ENCODE peak calls at places on chromosome 3, in five cellular contexts. One of them, this sample, is unnamed.

GRCh38 chr3:47266709-47267489 is 15.7 kb downstream of the KIF9 start:
- DNase-seq in thyroid gland: peak; percentile 16
- DNase-seq in right atrium auricular region: peak; percentile 88
- DNase-seq in body of pancreas: peak; percentile 40
- DNase-seq in astrocyte of the spinal cord: peak; percentile 92
- DNase-seq in this sample: peak; percentile 77

GRCh38 chr3:19901918-19902317 is 32.1 kb downstream of the EFHB start:
- DNase-seq in thyroid gland: no peak
- DNase-seq in astrocyte of the spinal cord: no peak
- DNase-seq in body of pancreas: no peak
- DNase-seq in right atrium auricular region: no peak
- DNase-seq in this sample: no peak

GRCh38 chr3:168040624-168041208 is 55.0 kb downstream of the GOLIM4 start:
- DNase-seq in thyroid gland: no peak
- DNase-seq in body of pancreas: no peak
- DNase-seq in astrocyte of the spinal cord: peak; percentile 72
- DNase-seq in right atrium auricular region: no peak
- DNase-seq in this sample: peak; percentile 80

GRCh38 chr3:64387688-64388087 is 162.4 kb upstream of the PRICKLE2 start:
- DNase-seq in right atrium auricular region: no peak
- DNase-seq in thyroid gland: no peak
- DNase-seq in astrocyte of the spinal cord: no peak
- DNase-seq in body of pancreas: no peak
- DNase-seq in this sample: no peak

GRCh38 chr3:21750831-21751391 is at the start of gene ZNF385D:
- DNase-seq in astrocyte of the spinal cord: peak; percentile 80
- DNase-seq in right atrium auricular region: peak; percentile 70
- DNase-seq in body of pancreas: peak; percentile 11
- DNase-seq in thyroid gland: peak; percentile 30
- DNase-seq in this sample: no peak

GRCh38 chr3:159418571-159419526 is 569.8 kb upstream of the IL12A start:
- DNase-seq in right atrium auricular region: no peak
- DNase-seq in body of pancreas: no peak
- DNase-seq in thyroid gland: no peak
- DNase-seq in astrocyte of the spinal cord: peak; percentile 38
- DNase-seq in this sample: no peak

GRCh38 chr3:52787672-52788625 is 6.6 kb upstream of the ITIH3 start:
- DNase-seq in right atrium auricular region: no peak
- DNase-seq in thyroid gland: no peak
- DNase-seq in astrocyte of the spinal cord: no peak
- DNase-seq in body of pancreas: no peak
- DNase-seq in this sample: no peak

GRCh38 chr3:120567370-120568197 is 28.6 kb upstream of the NDUFB4 start:
- DNase-seq in thyroid gland: no peak
- DNase-seq in body of pancreas: no peak
- DNase-seq in right atrium auricular region: no peak
- DNase-seq in astrocyte of the spinal cord: peak; percentile 69
- DNase-seq in this sample: no peak

GRCh38 chr3:57752307-57752706 is 3.8 kb upstream of the SLMAP start:
- DNase-seq in right atrium auricular region: no peak
- DNase-seq in thyroid gland: no peak
- DNase-seq in body of pancreas: peak; percentile 18
- DNase-seq in astrocyte of the spinal cord: peak; percentile 50
- DNase-seq in this sample: no peak

GRCh38 chr3:182294256-182294655 is 499.0 kb upstream of the ATP11B start:
- DNase-seq in body of pancreas: no peak
- DNase-seq in right atrium auricular region: no peak
- DNase-seq in thyroid gland: no peak
- DNase-seq in astrocyte of the spinal cord: peak; percentile 67
- DNase-seq in this sample: no peak

GRCh38 chr3:150349314-150350097 is 58.6 kb upstream of the TSC22D2 start:
- DNase-seq in right atrium auricular region: no peak
- DNase-seq in thyroid gland: peak; percentile 72
- DNase-seq in body of pancreas: no peak
- DNase-seq in astrocyte of the spinal cord: peak; percentile 28
- DNase-seq in this sample: no peak

GRCh38 chr3:197540961-197541377 is 14.8 kb downstream of the BDH1 start:
- DNase-seq in astrocyte of the spinal cord: no peak
- DNase-seq in thyroid gland: no peak
- DNase-seq in body of pancreas: no peak
- DNase-seq in right atrium auricular region: no peak
- DNase-seq in this sample: no peak

GRCh38 chr3:47347217-47347801 is 33.5 kb upstream of the PTPN23 start:
- DNase-seq in thyroid gland: no peak
- DNase-seq in astrocyte of the spinal cord: peak; percentile 23
- DNase-seq in body of pancreas: no peak
- DNase-seq in right atrium auricular region: no peak
- DNase-seq in this sample: peak; percentile 55

GRCh38 chr3:32421185-32421584 is 29.5 kb downstream of the CMTM7 start:
- DNase-seq in right atrium auricular region: peak; percentile 47
- DNase-seq in astrocyte of the spinal cord: no peak
- DNase-seq in body of pancreas: no peak
- DNase-seq in thyroid gland: peak; percentile 40
- DNase-seq in this sample: no peak

GRCh38 chr3:32422943-32423342 is 31.3 kb downstream of the CMTM7 start:
- DNase-seq in body of pancreas: no peak
- DNase-seq in thyroid gland: no peak
- DNase-seq in astrocyte of the spinal cord: no peak
- DNase-seq in right atrium auricular region: no peak
- DNase-seq in this sample: no peak

GRCh38 chr3:32419766-32420137 is 28.1 kb downstream of the CMTM7 start:
- DNase-seq in astrocyte of the spinal cord: no peak
- DNase-seq in right atrium auricular region: no peak
- DNase-seq in body of pancreas: no peak
- DNase-seq in thyroid gland: no peak
- DNase-seq in this sample: no peak

GRCh38 chr3:32421991-32422859 is 30.6 kb downstream of the CMTM7 start:
- DNase-seq in body of pancreas: peak; percentile 98
- DNase-seq in astrocyte of the spinal cord: peak; percentile 85
- DNase-seq in right atrium auricular region: peak; percentile 93
- DNase-seq in thyroid gland: peak; percentile 98
- DNase-seq in this sample: peak; percentile 52

DNA sequence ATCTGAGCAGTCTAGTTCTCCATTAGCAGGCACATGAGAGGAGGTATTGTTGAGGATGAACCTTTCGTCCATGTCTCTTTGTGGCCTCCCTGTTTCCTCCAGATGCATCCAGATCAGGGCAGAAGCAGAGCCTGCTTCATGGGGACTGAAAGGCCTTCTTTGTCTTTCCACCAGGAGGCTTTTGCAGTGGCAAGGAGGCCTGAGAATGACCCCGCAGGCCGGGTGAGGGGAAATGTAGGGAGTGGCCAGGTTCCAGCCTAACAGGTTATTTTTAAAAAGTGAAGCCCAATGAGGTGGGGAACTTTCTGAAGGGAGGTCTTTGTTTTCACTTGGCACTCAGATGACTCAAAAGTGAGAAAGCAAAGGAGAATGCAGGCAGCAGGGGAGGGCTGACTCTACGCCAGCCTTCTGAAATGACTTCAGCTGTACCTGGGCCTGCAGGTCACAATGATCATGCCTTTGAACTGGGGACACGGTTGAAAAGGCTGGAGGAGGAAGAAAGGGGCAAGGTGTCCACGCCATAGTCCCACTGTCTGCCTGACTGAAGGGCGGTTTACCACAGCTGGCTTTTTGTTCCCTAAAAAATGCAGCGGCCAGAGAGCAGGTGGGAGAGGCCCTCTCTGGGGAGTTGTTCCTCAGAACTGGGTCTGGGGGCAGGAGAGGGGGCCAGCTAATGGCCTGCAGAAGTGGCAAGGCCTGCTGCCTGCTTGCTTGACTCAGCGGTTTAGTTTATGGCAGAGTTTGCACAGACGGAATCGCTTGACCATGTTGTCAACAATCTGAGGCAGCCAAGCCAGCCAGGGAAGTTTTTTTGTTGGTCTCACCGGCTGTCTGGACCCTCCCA is 28.7 kb downstream of the CMTM7 start:
- DNase-seq in thyroid gland: peak; percentile 76
- DNase-seq in body of pancreas: peak; percentile 69
- DNase-seq in right atrium auricular region: peak; percentile 57
- DNase-seq in astrocyte of the spinal cord: peak; percentile 77
- DNase-seq in this sample: no peak
- TF ChIP-seq CTCF in thyroid gland: peak; percentile 20
- TF ChIP-seq CTCF in body of pancreas: no peak
- TF ChIP-seq CTCF in right atrium auricular region: no peak
- TF ChIP-seq CTCF in astrocyte of the spinal cord: peak; percentile 27
- TF ChIP-seq CTCF in this sample: no peak

GRCh38 chr3:127721536-127721935 is 48.8 kb downstream of the ABTB1 start:
- DNase-seq in astrocyte of the spinal cord: no peak
- DNase-seq in body of pancreas: no peak
- DNase-seq in right atrium auricular region: no peak
- DNase-seq in thyroid gland: no peak
- DNase-seq in this sample: no peak
- H3K4me3 ChIP-seq in astrocyte of the spinal cord: no peak overlapping the region
- H3K4me3 ChIP-seq in body of pancreas: no peak overlapping the region
- H3K4me3 ChIP-seq in right atrium auricular region: no peak overlapping the region
- H3K4me3 ChIP-seq in thyroid gland: no peak overlapping the region
- H3K4me3 ChIP-seq in this sample: no peak overlapping the region

GRCh38 chr3:54240-54639 is 142.3 kb upstream of the CHL1 start:
- DNase-seq in right atrium auricular region: no peak
- DNase-seq in thyroid gland: no peak
- DNase-seq in astrocyte of the spinal cord: no peak
- DNase-seq in body of pancreas: no peak
- DNase-seq in this sample: no peak
- TF ChIP-seq CTCF in right atrium auricular region: no peak
- TF ChIP-seq CTCF in thyroid gland: no peak
- TF ChIP-seq CTCF in astrocyte of the spinal cord: no peak
- TF ChIP-seq CTCF in body of pancreas: no peak
- TF ChIP-seq CTCF in this sample: no peak

DNA sequence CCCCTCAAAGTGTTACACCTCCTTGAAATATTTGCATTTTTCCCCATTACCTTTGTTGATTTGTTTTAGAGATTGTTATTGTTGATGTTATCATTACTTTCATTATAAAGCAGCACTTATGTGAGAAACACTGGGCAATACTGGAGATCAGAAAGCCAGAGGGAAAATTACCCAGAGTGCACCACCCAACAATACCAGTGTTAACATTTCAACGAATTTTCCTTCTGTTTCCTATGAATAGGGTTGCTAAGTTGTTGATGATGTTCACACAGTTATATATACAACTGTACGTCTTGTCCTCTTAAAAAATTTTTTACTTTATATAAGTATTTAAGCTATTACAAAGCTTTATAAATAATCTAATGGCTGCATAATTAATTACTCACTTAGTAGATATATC is 173.6 kb upstream of the UMPS start:
- DNase-seq in astrocyte of the spinal cord: no peak
- DNase-seq in body of pancreas: no peak
- DNase-seq in thyroid gland: no peak
- DNase-seq in right atrium auricular region: no peak
- DNase-seq in this sample: no peak
- H3K4me3 ChIP-seq in astrocyte of the spinal cord: no peak overlapping the region
- H3K4me3 ChIP-seq in body of pancreas: no peak overlapping the region
- H3K4me3 ChIP-seq in thyroid gland: no peak overlapping the region
- H3K4me3 ChIP-seq in right atrium auricular region: no peak overlapping the region
- H3K4me3 ChIP-seq in this sample: no peak overlapping the region

GRCh38 chr3:9945358-9945757 is 6.8 kb downstream of the PRRT3 start:
- DNase-seq in body of pancreas: no peak
- DNase-seq in right atrium auricular region: no peak
- DNase-seq in astrocyte of the spinal cord: no peak
- DNase-seq in thyroid gland: no peak
- DNase-seq in this sample: no peak

GRCh38 chr3:9947025-9947995 is 4.9 kb downstream of the PRRT3 start:
- DNase-seq in astrocyte of the spinal cord: peak; percentile 71
- DNase-seq in thyroid gland: peak; percentile 86
- DNase-seq in body of pancreas: peak; percentile 79
- DNase-seq in right atrium auricular region: peak; percentile 76
- DNase-seq in this sample: peak; percentile 35

GRCh38 chr3:9948586-9948985 is 3.6 kb downstream of the PRRT3 start:
- DNase-seq in thyroid gland: no peak
- DNase-seq in astrocyte of the spinal cord: no peak
- DNase-seq in body of pancreas: no peak
- DNase-seq in right atrium auricular region: no peak
- DNase-seq in this sample: no peak

GRCh38 chr3:9944271-9944670 is 7.9 kb downstream of the PRRT3 start:
- DNase-seq in thyroid gland: no peak
- DNase-seq in right atrium auricular region: no peak
- DNase-seq in body of pancreas: no peak
- DNase-seq in astrocyte of the spinal cord: no peak
- DNase-seq in this sample: no peak

DNA sequence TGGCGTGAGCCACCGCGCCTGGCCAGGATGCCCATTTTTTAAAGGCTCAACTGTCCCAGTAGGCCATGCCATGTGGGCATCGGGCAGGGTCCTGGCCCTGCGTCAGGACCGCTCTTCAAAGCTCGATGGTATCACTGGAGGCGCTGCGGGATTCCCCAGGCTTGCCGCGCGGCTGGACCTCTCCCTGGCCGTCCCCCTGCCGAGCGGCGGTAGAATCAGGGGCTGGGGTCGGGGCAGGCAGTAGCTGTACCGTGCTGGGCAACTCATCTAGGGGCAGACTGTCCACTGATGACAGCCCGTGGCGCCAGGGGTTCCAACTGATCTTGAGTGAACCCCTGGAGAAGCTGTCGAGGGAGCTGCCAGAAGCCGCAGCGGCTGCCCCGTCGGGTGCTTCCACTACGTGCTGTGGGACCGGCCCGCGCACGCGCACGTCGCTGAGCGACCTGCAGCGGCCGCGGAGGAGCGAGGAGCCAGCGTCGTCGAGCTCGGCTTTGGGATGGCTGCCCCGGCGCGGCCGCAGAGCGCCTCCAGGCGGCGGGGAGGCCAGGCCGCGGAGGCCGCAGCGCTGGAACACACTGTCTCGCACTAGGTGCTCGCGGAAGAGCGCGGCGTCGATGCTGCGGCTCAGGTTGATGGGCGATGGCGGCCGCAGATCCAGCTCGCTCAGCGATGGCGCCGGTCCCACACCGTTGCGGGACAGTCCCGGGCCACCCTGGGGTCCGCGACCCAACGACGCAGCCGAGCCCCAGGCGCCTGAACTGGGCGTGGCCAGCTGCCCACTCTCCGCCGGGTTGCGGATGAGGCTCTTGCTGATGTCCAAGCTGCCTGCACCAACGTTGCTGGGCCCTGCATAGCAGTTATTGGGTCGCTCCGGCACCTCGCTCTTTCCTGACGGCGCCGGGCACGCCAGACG is 5.8 kb downstream of the PRRT3 start:
- DNase-seq in body of pancreas: peak; percentile 90
- DNase-seq in astrocyte of the spinal cord: peak; percentile 91
- DNase-seq in right atrium auricular region: peak; percentile 87
- DNase-seq in thyroid gland: peak; percentile 91
- DNase-seq in this sample: peak; percentile 40
- TF ChIP-seq CTCF in body of pancreas: peak; percentile 63
- TF ChIP-seq CTCF in astrocyte of the spinal cord: peak; percentile 69
- TF ChIP-seq CTCF in right atrium auricular region: peak; percentile 85
- TF ChIP-seq CTCF in thyroid gland: peak; percentile 86
- TF ChIP-seq CTCF in this sample: peak; percentile 50

GRCh38 chr3:50270841-50271240 is 1.9 kb downstream of the SEMA3B start:
- DNase-seq in thyroid gland: no peak
- DNase-seq in right atrium auricular region: no peak
- DNase-seq in astrocyte of the spinal cord: no peak
- DNase-seq in body of pancreas: no peak
- DNase-seq in this sample: no peak

GRCh38 chr3:50271314-50272072 is 2.5 kb downstream of the SEMA3B start:
- DNase-seq in body of pancreas: no peak
- DNase-seq in astrocyte of the spinal cord: no peak
- DNase-seq in right atrium auricular region: no peak
- DNase-seq in thyroid gland: no peak
- DNase-seq in this sample: no peak

GRCh38 chr3:50274371-50275104 is 4.3 kb upstream of the LSMEM2 start:
- DNase-seq in astrocyte of the spinal cord: peak; percentile 49
- DNase-seq in right atrium auricular region: no peak
- DNase-seq in thyroid gland: peak; percentile 64
- DNase-seq in body of pancreas: peak; percentile 71
- DNase-seq in this sample: no peak

GRCh38 chr3:50273689-50274065 is 4.7 kb downstream of the SEMA3B start:
- DNase-seq in thyroid gland: no peak
- DNase-seq in right atrium auricular region: no peak
- DNase-seq in astrocyte of the spinal cord: no peak
- DNase-seq in body of pancreas: no peak
- DNase-seq in this sample: no peak

GRCh38 chr3:50272911-50273688 is 4.2 kb downstream of the SEMA3B start:
- DNase-seq in thyroid gland: peak; percentile 88
- DNase-seq in body of pancreas: peak; percentile 91
- DNase-seq in astrocyte of the spinal cord: peak; percentile 67
- DNase-seq in right atrium auricular region: peak; percentile 89
- DNase-seq in this sample: no peak
- H3K4me3 ChIP-seq in thyroid gland: no peak overlapping the region
- H3K4me3 ChIP-seq in body of pancreas: no peak overlapping the region
- H3K4me3 ChIP-seq in astrocyte of the spinal cord: peak overlapping the region; percentile 22
- H3K4me3 ChIP-seq in right atrium auricular region: peak overlapping the region; percentile 11
- H3K4me3 ChIP-seq in this sample: no peak overlapping the region

This sample was measured in AG09309.